ENCODE peak calls at places on chromosomes 4 and X, in nine cellular contexts. F is colonic mucosa, W is foreskin keratinocyte, V is bronchial epithelial cell, E is astrocyte, O is nephron progenitor cell, K is heart left ventricle, P is AG09309, B is GM12878. D is an unnamed sample.

GRCh38 chr4:154984148-154984547 is 203.1 kb downstream of the RBM46 start:
- DNase-seq in E (no peak), K (no peak), W (no peak), O (no peak), F (no peak), P (no peak), B (peak), V (no peak), D (no peak)

GRCh38 chr4:95155759-95156451 is 392.9 kb downstream of the UNC5C start:
- DNase-seq in O (no peak), W (peak), K (no peak), B (no peak), E (peak), F (no peak), V (peak), P (peak), D (no peak)

GRCh38 chr4:163804001-163804400 is 309.5 kb downstream of the TMA16 start:
- DNase-seq in F (no peak), O (no peak), E (no peak), P (no peak), B (no peak), V (no peak), K (no peak), W (no peak), D (no peak)

GRCh38 chrX:8916697-8917096 is 115.5 kb upstream of the FAM9A start:
- DNase-seq in F (no peak), O (no peak), P (no peak), W (no peak), K (no peak), B (no peak), V (no peak), E (no peak), D (no peak)

GRCh38 chrX:43002526-43003203 is 224.7 kb upstream of the PPP1R2C start:
- DNase-seq in O (no peak), B (peak), W (no peak), E (no peak), V (no peak), P (no peak), F (no peak), K (no peak), D (no peak)

GRCh38 chrX:150361777-150362351 is 1.3 kb upstream of the MAMLD1 start:
- DNase-seq in B (no peak), W (no peak), E (peak), F (no peak), K (no peak), V (no peak), O (peak), P (no peak), D (no peak)

GRCh38 chr4:7279902-7280301 is 87.6 kb downstream of the SORCS2 start:
- DNase-seq in V (peak), B (no peak), W (peak), K (no peak), O (no peak), F (no peak), E (peak), P (no peak), D (no peak)

GRCh38 chrX:115952417-115953092 is 218.0 kb upstream of the AGTR2 start:
- DNase-seq in E (no peak), F (no peak), B (no peak), P (no peak), V (no peak), W (no peak), K (no peak), O (no peak), D (no peak)

GRCh38 chrX:131734621-131735020 is 190.7 kb downstream of the OR13H1 start:
- DNase-seq in F (peak), B (peak), O (no peak), V (no peak), W (no peak), E (peak), K (peak), P (peak), D (no peak)

GRCh38 chr4:53613428-53613827 is 22.1 kb upstream of the LNX1 start:
- DNase-seq in P (no peak), O (no peak), F (no peak), K (no peak), V (no peak), B (no peak), W (no peak), E (no peak), D (no peak)

GRCh38 chr4:185429660-185430059 is 3.9 kb upstream of the UFSP2 start:
- DNase-seq in P (no peak), F (no peak), E (no peak), W (no peak), V (no peak), O (no peak), B (no peak), K (no peak), D (no peak)

GRCh38 chr4:185734214-185734613 is 77.8 kb downstream of the SORBS2 start:
- DNase-seq in V (no peak), E (no peak), F (no peak), O (no peak), K (no peak), B (peak), W (no peak), P (no peak), D (no peak)

GRCh38 chrX:65034292-65034640 is 58.0 kb upstream of the ZC4H2 start:
- DNase-seq in P (no peak), B (no peak), K (no peak), O (no peak), W (no peak), E (no peak), F (no peak), V (no peak), D (no peak)

GRCh38 chr4:115575851-115576250 is 462.4 kb upstream of the NDST4 start:
- DNase-seq in F (no peak), W (peak), B (no peak), E (no peak), O (no peak), K (no peak), V (no peak), P (no peak), D (no peak)

GRCh38 chr4:40331092-40331824 is 3.9 kb upstream of the CHRNA9 start:
- DNase-seq in P (no peak), V (no peak), K (no peak), F (no peak), E (no peak), O (no peak), B (no peak), W (no peak), D (no peak)

GRCh38 chrX:140180585-140180984 is 215.3 kb upstream of the CXorf66 start:
- DNase-seq in B (no peak), E (peak), V (peak), K (no peak), W (peak), P (no peak), O (no peak), F (no peak), D (peak)

GRCh38 chrX:46381630-46382029 is 163.6 kb downstream of the ZNF674 start:
- DNase-seq in W (no peak), E (peak), V (peak), K (no peak), O (peak), F (no peak), P (no peak), B (peak), D (peak)

GRCh38 chrX:40109288-40110008 is 11.7 kb upstream of the BCOR start:
- DNase-seq in P (no peak), E (no peak), F (peak), K (peak), W (no peak), B (no peak), O (peak), V (no peak), D (no peak)

GRCh38 chrX:68416592-68416991 is 16.7 kb downstream of the OPHN1 start:
- DNase-seq in K (no peak), B (no peak), W (peak), P (no peak), E (peak), O (no peak), V (peak), F (no peak), D (no peak)

GRCh38 chrX:14886252-14886651 is 13.0 kb downstream of the MOSPD2 start:
- DNase-seq in F (no peak), V (no peak), K (no peak), O (no peak), B (no peak), W (no peak), P (no peak), E (no peak), D (no peak)

GRCh38 chrX:32644476-32644875 is 566.9 kb downstream of the DMD start:
- DNase-seq in V (no peak), P (no peak), E (no peak), F (no peak), B (no peak), W (no peak), O (no peak), K (no peak), D (no peak)

GRCh38 chrX:63713510-63713909 is 71.5 kb downstream of the ARHGEF9 start:
- DNase-seq in V (no peak), P (no peak), O (no peak), B (no peak), W (peak), F (no peak), K (peak), E (peak), D (peak)

GRCh38 chr4:150268444-150268843 is 190.2 kb downstream of the DCLK2 start:
- DNase-seq in P (no peak), W (no peak), F (no peak), O (no peak), V (peak), E (no peak), K (no peak), B (no peak), D (no peak)

GRCh38 chrX:16892504-16893362 is 22.6 kb upstream of the RBBP7 start:
- DNase-seq in W (peak), F (peak), E (peak), K (peak), B (peak), O (peak), P (peak), V (peak), D (peak)

GRCh38 chr4:118825799-118826198 is 10.1 kb downstream of the SEC24D start:
- DNase-seq in V (no peak), F (no peak), B (no peak), P (no peak), K (no peak), O (no peak), W (no peak), E (no peak), D (no peak)

GRCh38 chr4:120466429-120466828 is 399.8 kb upstream of the MAD2L1 start:
- DNase-seq in P (no peak), F (no peak), K (no peak), V (no peak), O (peak), B (no peak), E (no peak), W (no peak), D (no peak)

GRCh38 chr4:45629717-45630116 is 494.1 kb downstream of the GABRG1 start:
- DNase-seq in B (no peak), W (no peak), K (no peak), V (no peak), F (no peak), P (no peak), O (no peak), E (no peak), D (no peak)

GRCh38 chr4:10075953-10076391 is 40.6 kb downstream of the WDR1 start:
- DNase-seq in F (no peak), V (no peak), P (no peak), O (no peak), E (no peak), K (no peak), B (no peak), W (no peak), D (no peak)

GRCh38 chr4:10078481-10079233 is 37.9 kb downstream of the WDR1 start:
- DNase-seq in E (no peak), K (no peak), V (no peak), F (no peak), W (no peak), P (no peak), O (no peak), B (no peak), D (no peak)

GRCh38 chr4:10077492-10078335 is 38.9 kb downstream of the WDR1 start:
- DNase-seq in V (no peak), K (peak), B (no peak), F (peak), O (no peak), P (no peak), W (no peak), E (no peak), D (no peak)

GRCh38 chr4:10075158-10075863 is 41.3 kb downstream of the WDR1 start:
- DNase-seq in B (no peak), F (peak), V (no peak), O (no peak), P (no peak), E (no peak), W (no peak), K (no peak), D (no peak)

GRCh38 chr4:10077101-10077491 is 39.5 kb downstream of the WDR1 start:
- DNase-seq in E (no peak), P (no peak), V (no peak), B (no peak), F (no peak), W (no peak), K (no peak), O (no peak), D (no peak)
- TF ChIP-seq CTCF in E (no peak), P (no peak), V (no peak), B (no peak), F (no peak), W (no peak), K (no peak), O (no peak), D (no peak)

GRCh38 chr4:186949847-186950246 is 226.2 kb upstream of the FAT1 start:
- DNase-seq in W (no peak), E (no peak), V (no peak), K (no peak), F (no peak), P (no peak), O (no peak), B (no peak), D (no peak)

GRCh38 chr4:186946682-186947294 is 223.1 kb upstream of the FAT1 start:
- DNase-seq in F (peak), B (no peak), W (peak), E (peak), P (no peak), K (no peak), O (peak), V (peak), D (no peak)

GRCh38 chr4:186946140-186946539 is 222.5 kb upstream of the FAT1 start:
- DNase-seq in P (no peak), W (no peak), F (peak), E (no peak), O (no peak), V (no peak), B (no peak), K (no peak), D (no peak)

GRCh38 chr4:186952709-186953108 is 229.1 kb upstream of the FAT1 start:
- DNase-seq in E (no peak), K (no peak), B (no peak), V (no peak), O (no peak), F (no peak), W (no peak), P (no peak), D (no peak)

GRCh38 chr4:186948361-186949291 is 225.0 kb upstream of the FAT1 start:
- DNase-seq in E (peak), W (no peak), O (peak), F (no peak), K (peak), P (no peak), V (no peak), B (no peak), D (peak)
- TF ChIP-seq CTCF in E (peak), W (peak), O (peak), F (no peak), K (no peak), P (peak), V (peak), B (no peak), D (peak)

DNA sequence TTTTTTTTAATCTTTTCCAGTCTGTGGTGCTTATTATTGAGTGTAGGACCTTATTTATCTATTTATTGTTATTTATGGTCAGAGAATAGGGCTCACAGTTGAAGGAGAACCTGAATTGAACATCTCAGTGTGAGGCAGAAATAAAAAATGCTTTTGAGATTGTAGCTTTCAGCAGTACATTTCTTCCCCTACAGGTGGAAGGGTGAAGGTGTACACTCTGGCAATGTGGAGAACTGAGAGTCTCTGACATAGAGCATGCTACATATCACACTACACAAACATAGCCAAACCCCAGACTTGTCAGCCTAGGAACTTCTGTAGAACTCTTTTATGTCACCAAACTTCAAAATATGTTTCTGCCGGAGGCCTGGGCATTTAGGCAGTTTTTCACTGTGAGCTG is 140.2 kb downstream of the STIM2 start:
- DNase-seq in B (no peak), P (no peak), K (no peak), E (no peak), W (peak), O (no peak), V (peak), F (no peak), D (no peak)
- TF ChIP-seq CTCF in B (peak), P (no peak), K (no peak), E (peak), W (peak), O (no peak), V (peak), F (no peak), D (peak)

DNA sequence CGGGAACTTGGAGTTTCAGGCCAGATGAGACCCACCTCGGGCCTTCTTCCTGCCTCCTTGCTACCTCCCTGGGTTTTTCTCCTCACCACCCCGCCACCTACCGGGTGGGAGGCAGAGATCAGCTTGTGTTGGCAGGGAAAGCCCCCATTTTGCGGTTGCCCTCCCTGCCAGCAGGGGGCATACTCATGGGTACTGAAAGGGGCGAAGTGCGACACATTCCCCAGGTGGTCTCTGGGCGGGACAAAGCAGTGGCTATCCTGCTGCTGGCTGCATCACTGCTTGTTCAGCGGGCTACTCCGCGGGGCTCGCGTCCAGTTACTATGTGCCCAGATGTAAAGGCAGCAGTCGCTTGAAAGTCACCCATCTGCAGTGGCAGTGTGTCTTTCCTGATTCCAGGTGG is 330.3 kb downstream of the PDHA2 start:
- DNase-seq in P (no peak), F (no peak), E (no peak), W (no peak), K (no peak), O (no peak), V (no peak), B (no peak), D (no peak)
- TF ChIP-seq CTCF in P (no peak), F (no peak), E (no peak), W (peak), K (no peak), O (no peak), V (no peak), B (peak), D (no peak)

GRCh38 chrX:111103246-111103645 is 7.3 kb downstream of the PAK3 start:
- DNase-seq in B (no peak), F (no peak), W (no peak), P (no peak), V (no peak), E (no peak), K (no peak), O (no peak), D (no peak)

GRCh38 chrX:111102636-111103035 is 6.6 kb downstream of the PAK3 start:
- DNase-seq in W (no peak), K (no peak), P (no peak), V (no peak), B (no peak), F (no peak), E (no peak), O (no peak), D (no peak)

GRCh38 chrX:111101580-111101979 is 5.6 kb downstream of the PAK3 start:
- DNase-seq in P (no peak), K (no peak), E (no peak), O (no peak), B (no peak), V (no peak), W (no peak), F (no peak), D (no peak)

GRCh38 chrX:111098874-111099273 is 2.9 kb downstream of the PAK3 start:
- DNase-seq in E (no peak), B (no peak), P (no peak), K (no peak), O (peak), V (no peak), W (no peak), F (peak), D (no peak)

DNA sequence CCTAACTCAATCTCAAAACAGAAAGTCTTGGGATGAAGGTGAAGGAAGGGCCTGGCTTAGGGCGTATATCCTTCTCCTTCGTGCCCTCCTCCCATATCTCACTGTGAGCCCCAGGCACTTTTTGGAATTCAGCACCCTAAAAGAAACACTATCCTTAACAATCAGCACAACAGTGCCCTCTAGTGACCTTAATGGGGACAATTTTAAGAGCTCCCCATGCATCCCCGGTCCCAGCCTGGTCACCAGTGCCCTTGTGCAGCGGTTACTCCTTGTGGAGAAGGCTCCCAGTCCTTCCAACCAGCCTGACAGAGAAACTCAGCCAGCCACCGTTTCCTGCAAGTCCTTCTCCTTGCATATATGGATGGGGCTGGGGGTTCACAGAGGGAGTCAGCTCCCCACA is 4.2 kb downstream of the PAK3 start:
- DNase-seq in O (peak), P (no peak), W (no peak), K (no peak), V (peak), E (no peak), B (no peak), F (peak), D (peak)
- TF ChIP-seq CTCF in O (peak), P (peak), W (peak), K (peak), V (peak), E (peak), B (peak), F (peak), D (peak)

GRCh38 chrX:51804741-51805140 is 61.5 kb downstream of the GSPT2 start:
- DNase-seq in V (no peak), K (no peak), W (no peak), F (no peak), B (no peak), P (no peak), O (no peak), E (no peak), D (no peak)
- TF ChIP-seq CTCF in V (no peak), K (no peak), W (peak), F (no peak), B (no peak), P (peak), O (no peak), E (no peak), D (peak)

DNA sequence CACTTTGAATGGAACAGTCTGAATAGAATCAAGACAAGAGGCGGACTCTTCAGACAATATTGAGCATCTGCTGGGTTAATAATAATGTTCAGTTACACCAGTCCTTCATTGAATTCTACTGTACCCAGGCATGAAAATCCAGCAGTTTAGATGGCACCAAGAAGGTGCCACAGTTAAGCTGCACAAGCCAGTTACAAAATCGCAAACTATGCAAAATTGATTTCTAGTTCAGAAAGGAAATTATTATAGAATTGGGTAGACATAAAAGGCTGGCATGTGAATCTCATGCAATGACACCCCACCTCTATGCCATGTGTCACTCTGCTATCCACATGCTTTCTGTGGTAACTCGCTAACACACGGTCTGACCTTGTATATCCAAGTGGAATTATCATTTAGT is 105.8 kb upstream of the VCX3A start:
- DNase-seq in E (no peak), P (no peak), F (no peak), K (no peak), W (no peak), B (no peak), V (no peak), O (no peak), D (no peak)
- TF ChIP-seq CTCF in E (no peak), P (no peak), F (no peak), K (no peak), W (no peak), B (no peak), V (no peak), O (no peak), D (no peak)

DNA sequence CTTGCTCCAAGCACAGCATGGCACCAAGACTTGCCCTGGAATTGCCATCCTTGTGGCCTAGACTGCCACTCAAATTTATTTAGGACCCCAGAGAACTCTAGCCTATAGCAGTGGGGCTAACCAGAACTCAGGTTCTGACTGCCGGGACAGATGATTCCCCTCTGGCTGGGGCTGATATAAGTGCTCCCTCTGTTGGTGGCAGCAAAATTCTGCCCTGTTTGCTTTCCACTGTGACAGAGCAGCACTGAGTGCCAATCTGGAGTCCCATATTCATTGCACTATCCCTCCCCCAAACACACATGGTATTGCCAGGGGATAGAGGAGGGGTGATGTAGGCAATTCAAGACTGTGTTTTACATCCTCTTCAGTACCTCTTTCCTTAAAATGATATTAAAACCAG is 1081.9 kb downstream of the FAT4 start:
- DNase-seq in E (no peak), K (no peak), F (no peak), B (no peak), O (no peak), V (no peak), P (no peak), W (no peak), D (no peak)
- TF ChIP-seq CTCF in E (no peak), K (no peak), F (no peak), B (no peak), O (no peak), V (peak), P (no peak), W (no peak), D (peak)

D was measured in HFFc6.